ENCODE peak calls at places on chromosomes 11 and 22, in eight cellular contexts. T is central memory CD8-positive, alpha-beta T cell; I is upper lobe of right lung; R is PC-3; D is T-helper 17 cell; Q is heart left ventricle; Z is activated CD8-positive, alpha-beta T cell treated with anti-CD3 and anti-CD28 coated beads, Interleukin-2, amount 10 ng/mL, durations not matched to agents 7 days and 5 days; W is stimulated activated naive CD8-positive, alpha-beta T cell treated with anti-CD3 and anti-CD28 coated beads, Interleukin-15, Interleukin-2, amounts not matched to agents 100 U/mL and 50 U/mL, for 24 hours. H is an unnamed sample.

GRCh38 chr22:23034621-23035556 is 35.4 kb upstream of the GNAZ start:
- ATAC-seq in T (no peak), I (no peak), R (no peak), D (no peak), Q (no peak), Z (no peak), W (no peak), H (no peak)

GRCh38 chr11:120771551-120772060 is 252.3 kb upstream of the TBCEL start:
- ATAC-seq in T (no peak), I (no peak), R (no peak), D (no peak), Q (no peak), Z (no peak), W (no peak), H (no peak)

GRCh38 chr11:36361901-36362391 is 65.9 kb downstream of the PRR5L start:
- ATAC-seq in T (peak), I (peak), R (no peak), D (peak), Q (no peak), Z (no peak), W (no peak), H (peak)

GRCh38 chr11:32858731-32859130 is 29.0 kb downstream of the PRRG4 start:
- ATAC-seq in T (no peak), I (no peak), R (no peak), D (no peak), Q (no peak), Z (no peak), W (no peak), H (no peak)

GRCh38 chr22:31533391-31533790 is 37.1 kb downstream of the SFI1 start:
- ATAC-seq in T (no peak), I (no peak), R (no peak), D (no peak), Q (no peak), Z (peak), W (no peak), H (no peak)

GRCh38 chr22:47539374-47539773 is 776.9 kb downstream of the TBC1D22A start:
- ATAC-seq in T (no peak), I (no peak), R (no peak), D (no peak), Q (no peak), Z (no peak), W (no peak), H (no peak)

GRCh38 chr11:2315395-2316168 is 13.8 kb downstream of the TSPAN32 start:
- ATAC-seq in T (no peak), I (no peak), R (no peak), D (no peak), Q (no peak), Z (no peak), W (no peak), H (no peak)

GRCh38 chr11:131668867-131669780 is 298.7 kb downstream of the NTM start:
- ATAC-seq in T (no peak), I (peak), R (peak), D (no peak), Q (no peak), Z (peak), W (no peak), H (peak)

GRCh38 chr11:86773009-86773408 is 27.3 kb upstream of the PRSS23 start:
- ATAC-seq in T (no peak), I (no peak), R (no peak), D (no peak), Q (no peak), Z (no peak), W (no peak), H (no peak)

GRCh38 chr11:124779568-124779967 is 17.5 kb upstream of the ESAM start:
- ATAC-seq in T (no peak), I (no peak), R (no peak), D (no peak), Q (no peak), Z (no peak), W (no peak), H (no peak)

GRCh38 chr22:24444729-24445466 is 17.5 kb downstream of the ADORA2A start:
- ATAC-seq in T (no peak), I (no peak), R (no peak), D (no peak), Q (no peak), Z (no peak), W (no peak), H (no peak)

GRCh38 chr11:44018127-44018521 is 29.7 kb upstream of the ACCSL start:
- ATAC-seq in T (no peak), I (peak), R (peak), D (no peak), Q (no peak), Z (no peak), W (peak), H (no peak)

GRCh38 chr11:41437006-41437405 is 22.4 kb downstream of the LRRC4C start:
- ATAC-seq in T (no peak), I (no peak), R (no peak), D (no peak), Q (no peak), Z (no peak), W (no peak), H (no peak)

GRCh38 chr11:77140231-77140959 is 12.3 kb downstream of the MYO7A start:
- ATAC-seq in T (no peak), I (no peak), R (no peak), D (no peak), Q (peak), Z (no peak), W (no peak), H (no peak)

GRCh38 chr11:61298663-61299244 is 3.6 kb upstream of the VWCE start:
- ATAC-seq in T (no peak), I (no peak), R (no peak), D (no peak), Q (no peak), Z (no peak), W (no peak), H (no peak)

GRCh38 chr11:10503217-10503616 is 37.8 kb downstream of the RNF141 start:
- ATAC-seq in T (no peak), I (peak), R (no peak), D (peak), Q (no peak), Z (no peak), W (no peak), H (no peak)

GRCh38 chr22:26975865-26976264 is 318.5 kb downstream of the MIAT start:
- ATAC-seq in T (no peak), I (no peak), R (no peak), D (no peak), Q (no peak), Z (no peak), W (no peak), H (no peak)

GRCh38 chr22:25494774-25495173 is 69.7 kb upstream of the GRK3 start:
- ATAC-seq in T (no peak), I (no peak), R (no peak), D (no peak), Q (no peak), Z (no peak), W (peak), H (peak)

H was measured in esophagus mucosa.